ENCODE peak calls at places on chromosomes 1 and 21, in five cellular contexts. O, K, M, I and S are unnamed samples.
A peak's percentile ranks its signal among the peaks of the same experiment; 100 is the strongest.

GRCh38 chr1:30763654-30764248 is 6.2 kb upstream of the LAPTM5 start:
- DNase-seq in O (no peak), K (no peak), M (no peak), I (no peak), S (peak; percentile 85)

GRCh38 chr1:203625623-203626189 is 926 bp upstream of the ATP2B4 start:
- DNase-seq in O (no peak), K (no peak), M (no peak), I (no peak), S (no peak)

GRCh38 chr1:20107767-20108166 is 11.6 kb downstream of the PLA2G2D start:
- DNase-seq in O (no peak), K (no peak), M (no peak), I (no peak), S (no peak)

GRCh38 chr1:155075535-155075934 is 3.1 kb upstream of the EFNA3 start:
- DNase-seq in O (no peak), K (no peak), M (no peak), I (no peak), S (no peak)

GRCh38 chr1:53583903-53584210 is 124.7 kb downstream of the DMRTB1 start:
- DNase-seq in O (no peak), K (no peak), M (no peak), I (no peak), S (no peak)

GRCh38 chr1:46219551-46220520 is 16.7 kb downstream of the LURAP1 start:
- DNase-seq in O (no peak), K (no peak), M (no peak), I (no peak), S (no peak)

GRCh38 chr1:240190881-240191385 is 99.2 kb downstream of the FMN2 start:
- DNase-seq in O (no peak), K (no peak), M (no peak), I (peak; percentile 40), S (peak; percentile 91)

GRCh38 chr1:15409400-15410222 is at the start of gene EFHD2:
- DNase-seq in O (peak; percentile 79), K (peak; percentile 88), M (no peak), I (peak; percentile 79), S (peak; percentile 94)

GRCh38 chr21:40689241-40689640 is 157.7 kb downstream of the DSCAM start:
- DNase-seq in O (no peak), K (no peak), M (no peak), I (no peak), S (no peak)

GRCh38 chr1:26838474-26839338 is 12.2 kb downstream of the ZDHHC18 start:
- DNase-seq in O (no peak), K (no peak), M (no peak), I (peak; percentile 86), S (peak; percentile 64)

GRCh38 chr1:116769561-116769977 is 15.3 kb downstream of the CD2 start:
- DNase-seq in O (no peak), K (no peak), M (no peak), I (no peak), S (peak; percentile 17)

GRCh38 chr1:2449636-2450454 is 26.2 kb upstream of the PLCH2 start:
- DNase-seq in O (no peak), K (no peak), M (no peak), I (no peak), S (no peak)

GRCh38 chr1:43072314-43072713 is 99.8 kb downstream of the EBNA1BP2 start:
- DNase-seq in O (no peak), K (no peak), M (no peak), I (no peak), S (no peak)

GRCh38 chr1:18668750-18669404 is 38.2 kb downstream of the PAX7 start:
- DNase-seq in O (no peak), K (no peak), M (no peak), I (no peak), S (no peak)

GRCh38 chr1:56506314-56506743 is 73.0 kb downstream of the PLPP3 start:
- DNase-seq in O (no peak), K (no peak), M (no peak), I (no peak), S (no peak)

GRCh38 chr1:47568763-47569162 is 130.9 kb downstream of the FOXD2 start:
- DNase-seq in O (no peak), K (no peak), M (no peak), I (no peak), S (no peak)

GRCh38 chr1:246182149-246182851 is 324.8 kb downstream of the SMYD3 start:
- DNase-seq in O (no peak), K (no peak), M (no peak), I (no peak), S (no peak)

GRCh38 chr1:180291004-180291403 is 60.9 kb downstream of the LHX4 start:
- DNase-seq in O (no peak), K (no peak), M (no peak), I (no peak), S (no peak)

GRCh38 chr1:44290250-44291094 is 64.6 kb downstream of the ERI3 start:
- DNase-seq in O (no peak), K (no peak), M (no peak), I (no peak), S (no peak)

GRCh38 chr1:83742446-83742845 is 256.5 kb downstream of the TTLL7 start:
- DNase-seq in O (no peak), K (no peak), M (no peak), I (no peak), S (peak; percentile 24)

GRCh38 chr1:203093754-203094410 is 8.1 kb upstream of the MYOG start:
- DNase-seq in O (no peak), K (no peak), M (no peak), I (no peak), S (no peak)

GRCh38 chr1:70874063-70874462 is 173.6 kb downstream of the PTGER3 start:
- DNase-seq in O (no peak), K (no peak), M (no peak), I (no peak), S (no peak)

GRCh38 chr1:25694167-25694566 is 77.6 kb downstream of the MAN1C1 start:
- DNase-seq in O (peak; percentile 11), K (no peak), M (no peak), I (no peak), S (peak; percentile 68)

GRCh38 chr1:6588893-6589481 is 9.2 kb downstream of the ZBTB48 start:
- DNase-seq in O (no peak), K (no peak), M (no peak), I (no peak), S (no peak)

GRCh38 chr1:216757110-216757509 is 33.9 kb upstream of the ESRRG start:
- DNase-seq in O (no peak), K (no peak), M (no peak), I (no peak), S (no peak)

GRCh38 chr1:43366601-43367025 is 1.2 kb downstream of the ELOVL1 start:
- DNase-seq in O (no peak), K (no peak), M (no peak), I (no peak), S (peak; percentile 10)

GRCh38 chr1:192161974-192162373 is 3.7 kb downstream of the RGS18 start:
- DNase-seq in O (no peak), K (no peak), M (no peak), I (no peak), S (no peak)

GRCh38 chr1:212814989-212815388 is 23.3 kb downstream of the TATDN3 start:
- DNase-seq in O (no peak), K (no peak), M (no peak), I (no peak), S (peak; percentile 29)

GRCh38 chr21:41970099-41970391 is 16.2 kb upstream of the C2CD2 start:
- DNase-seq in O (no peak), K (no peak), M (no peak), I (no peak), S (no peak)

GRCh38 chr1:236556606-236557005 is 32.8 kb downstream of the LGALS8 start:
- DNase-seq in O (no peak), K (no peak), M (no peak), I (no peak), S (no peak)

GRCh38 chr1:169809370-169810095 is 14.8 kb upstream of the METTL18 start:
- DNase-seq in O (no peak), K (no peak), M (no peak), I (peak; percentile 36), S (peak; percentile 48)

DNA sequence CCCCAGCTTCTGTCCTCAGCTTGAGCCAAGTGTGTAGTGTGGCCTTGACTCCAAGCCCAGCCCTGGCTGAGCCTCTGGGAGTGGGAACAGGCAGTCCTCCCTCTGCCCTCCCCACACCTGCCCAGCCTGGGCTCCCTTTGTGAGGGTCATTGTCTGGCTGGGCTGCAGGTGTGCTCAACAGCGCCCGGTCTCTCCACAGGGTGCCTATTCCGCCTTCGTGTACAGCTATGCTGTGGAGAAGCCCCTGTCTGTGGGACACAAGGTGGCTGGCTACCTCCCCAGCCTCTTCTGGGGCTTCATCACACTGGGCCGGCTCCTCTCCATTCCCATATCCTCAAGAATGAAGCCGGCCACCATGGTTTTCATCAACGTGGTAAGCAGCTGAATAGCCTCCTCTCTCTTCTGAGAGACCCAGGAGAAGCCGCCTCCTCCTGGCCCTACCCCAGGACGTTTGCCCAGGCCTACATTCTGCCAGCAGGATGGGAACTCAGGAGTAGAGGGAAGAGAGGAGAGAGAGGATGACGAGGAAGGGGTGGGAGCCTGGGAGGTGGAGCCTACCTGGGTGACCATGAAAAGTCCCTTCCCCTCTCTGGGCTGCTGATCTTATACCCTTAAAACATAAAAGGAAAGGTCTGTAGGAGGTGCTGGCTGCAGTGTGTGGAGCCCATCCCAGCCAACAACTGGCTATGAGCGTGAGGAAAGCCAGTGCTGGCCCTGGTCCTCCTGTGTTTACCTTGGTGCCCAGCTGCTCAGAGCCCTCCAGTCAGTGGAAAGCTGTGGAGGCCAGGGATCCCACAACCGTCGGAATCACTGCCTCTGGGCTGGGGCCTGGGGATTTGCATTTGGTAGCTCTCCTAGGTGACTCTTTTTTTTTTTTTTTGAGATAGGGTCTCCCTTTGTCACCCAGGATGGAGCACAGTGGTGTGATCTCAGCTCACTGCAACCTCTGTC is 45.7 kb downstream of the ELK4 start:
- DNase-seq in O (peak; percentile 31), K (no peak), M (no peak), I (no peak), S (no peak)
- H2BK12ac ChIP-seq in O (no peak overlapping the region), K (no peak overlapping the region), M (no peak overlapping the region), I (no peak overlapping the region), S (no peak overlapping the region)

GRCh38 chr1:233938476-233938875 is 34.0 kb downstream of the SLC35F3 start:
- DNase-seq in O (no peak), K (no peak), M (no peak), I (no peak), S (no peak)
- H2BK12ac ChIP-seq in O (no peak overlapping the region), K (no peak overlapping the region), M (no peak overlapping the region), I (no peak overlapping the region), S (no peak overlapping the region)

DNA sequence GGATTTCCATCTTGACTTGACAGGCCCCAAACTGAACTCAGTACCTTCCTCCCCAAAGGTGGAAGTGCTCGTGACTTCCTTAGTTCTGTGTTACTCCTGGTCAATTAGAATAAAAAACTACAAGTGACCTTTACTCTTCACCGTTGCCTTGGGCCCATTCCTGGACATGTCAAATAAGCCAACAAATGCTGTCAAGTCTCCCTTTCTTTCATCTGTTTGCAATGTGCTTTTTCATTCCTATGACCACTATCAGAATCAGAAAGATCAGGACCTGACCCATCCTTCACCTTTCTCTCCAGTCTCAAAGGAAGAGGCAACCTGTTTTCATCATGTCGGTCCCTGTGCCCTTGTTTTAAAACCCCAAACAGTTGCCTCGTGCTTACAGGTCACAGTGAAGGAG is 4.9 kb upstream of the KCNJ10 start:
- DNase-seq in O (no peak), K (no peak), M (no peak), I (no peak), S (no peak)
- H2BK12ac ChIP-seq in O (no peak overlapping the region), K (no peak overlapping the region), M (no peak overlapping the region), I (no peak overlapping the region), S (no peak overlapping the region)

DNA sequence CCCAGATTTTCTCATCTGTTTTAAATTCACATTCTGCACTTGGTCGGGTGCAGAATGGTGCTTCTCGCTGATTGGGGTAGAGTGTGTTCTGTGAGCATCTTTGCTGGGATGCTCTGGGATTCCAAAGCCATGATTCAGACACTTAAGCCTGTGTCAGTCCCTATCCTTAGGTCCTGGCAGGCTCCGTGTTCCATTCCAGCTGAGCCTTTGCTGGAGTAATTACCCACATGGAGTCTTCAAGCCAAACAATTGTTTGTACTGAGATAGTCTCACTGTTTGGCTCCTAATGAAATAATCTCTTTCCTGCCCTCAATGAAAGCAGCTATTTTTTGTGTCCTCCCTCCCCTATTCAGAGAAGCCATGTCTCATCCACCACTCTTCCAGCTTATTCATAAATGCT is 18.7 kb downstream of the SMAP2 start:
- DNase-seq in O (no peak), K (peak; percentile 26), M (no peak), I (peak; percentile 10), S (peak; percentile 85)
- H2BK12ac ChIP-seq in O (no peak overlapping the region), K (no peak overlapping the region), M (no peak overlapping the region), I (no peak overlapping the region), S (no peak overlapping the region)